ENCODE peak calls at places on chromosome 3, in seven cellular contexts. C is activated T-helper 1 cell treated with Interleukin-2 at 50 U/mL for 16 hours, N is lower leg skin, B is mesothelial cell of epicardium, F is psoas muscle, T is left kidney, A is brain microvascular endothelial cell. Z is an unnamed sample.

GRCh38 chr3:98812851-98813374 is 49.8 kb downstream of the ST3GAL6 start:
- DNase-seq in C (no peak), N (no peak), B (no peak), F (no peak), T (peak; percentile 40), A (no peak), Z (peak; percentile 38)

GRCh38 chr3:100289339-100289738 is 28.5 kb downstream of the TBC1D23 start:
- DNase-seq in C (no peak), N (no peak), B (no peak), F (no peak), T (no peak), A (peak; percentile 45), Z (no peak)

GRCh38 chr3:194367992-194368841 is 1.3 kb downstream of the LRRC15 start:
- DNase-seq in C (no peak), N (peak; percentile 24), B (no peak), F (no peak), T (peak; percentile 50), A (no peak), Z (no peak)

GRCh38 chr3:52233108-52233591 is 5.8 kb downstream of the TWF2 start:
- DNase-seq in C (no peak), N (no peak), B (no peak), F (peak; percentile 14), T (no peak), A (no peak), Z (no peak)

GRCh38 chr3:66431494-66431893 is 69.3 kb downstream of the LRIG1 start:
- DNase-seq in C (no peak), N (no peak), B (no peak), F (peak; percentile 41), T (no peak), A (peak; percentile 72), Z (no peak)

GRCh38 chr3:177438596-177439220 is 241.4 kb upstream of the TBL1XR1 start:
- DNase-seq in C (no peak), N (no peak), B (no peak), F (no peak), T (no peak), A (no peak), Z (no peak)

GRCh38 chr3:61637088-61638051 is 76.0 kb downstream of the PTPRG start:
- DNase-seq in C (no peak), N (no peak), B (no peak), F (no peak), T (no peak), A (peak; percentile 42), Z (no peak)

GRCh38 chr3:38136272-38136806 is 588 bp downstream of the ACAA1 start:
- DNase-seq in C (no peak), N (peak; percentile 41), B (peak; percentile 52), F (no peak), T (peak; percentile 77), A (no peak), Z (peak; percentile 54)

GRCh38 chr3:102269401-102269800 is 165.4 kb upstream of the ZPLD1 start:
- DNase-seq in C (no peak), N (no peak), B (no peak), F (no peak), T (no peak), A (no peak), Z (no peak)

GRCh38 chr3:182795383-182795782 is 2.1 kb downstream of the ATP11B start:
- DNase-seq in C (peak; percentile 20), N (no peak), B (no peak), F (no peak), T (peak; percentile 34), A (no peak), Z (no peak)